ENCODE peak calls at places on chromosome 22, in five cellular contexts. J, B, Q, U and D are unnamed samples.
A peak's percentile ranks its signal among the peaks of the same experiment; 100 is the strongest.

GRCh38 chr22:28983788-28984441 is 77.7 kb downstream of the C22orf31 start:
- DNase-seq in J (no peak), B (no peak), Q (peak; percentile 74), U (no peak), D (no peak)

GRCh38 chr22:24772493-24773220 is 1.9 kb downstream of the PIWIL3 start:
- DNase-seq in J (no peak), B (peak; percentile 79), Q (peak; percentile 96), U (no peak), D (no peak)

GRCh38 chr22:41237036-41237706 is 3.6 kb downstream of the CHADL start:
- DNase-seq in J (no peak), B (peak; percentile 92), Q (no peak), U (no peak), D (no peak)

GRCh38 chr22:39434243-39434653 is 22.6 kb upstream of the MGAT3 start:
- DNase-seq in J (peak; percentile 52), B (no peak), Q (no peak), U (no peak), D (peak; percentile 67)

GRCh38 chr22:44698531-44699421 is 3.2 kb upstream of the PRR5 start:
- DNase-seq in J (no peak), B (peak; percentile 75), Q (peak; percentile 91), U (peak; percentile 87), D (no peak)

GRCh38 chr22:36238348-36239149 is 778 bp downstream of the APOL2 start:
- DNase-seq in J (no peak), B (peak; percentile 18), Q (no peak), U (no peak), D (no peak)

GRCh38 chr22:31346733-31347250 is 646 bp upstream of the PATZ1 start:
- DNase-seq in J (peak; percentile 61), B (peak; percentile 79), Q (peak; percentile 84), U (no peak), D (peak; percentile 75)

GRCh38 chr22:38756631-38757463 is 1.0 kb upstream of the SUN2 start:
- DNase-seq in J (no peak), B (no peak), Q (no peak), U (no peak), D (no peak)

GRCh38 chr22:37088108-37088605 is 21.4 kb downstream of the TMPRSS6 start:
- DNase-seq in J (no peak), B (no peak), Q (peak; percentile 29), U (no peak), D (no peak)

GRCh38 chr22:50342651-50343540 is at the start of gene PPP6R2:
- DNase-seq in J (peak; percentile 85), B (peak; percentile 78), Q (peak; percentile 79), U (no peak), D (peak; percentile 91)

GRCh38 chr22:48577691-48578090 is 1250.0 kb downstream of the BRD1 start:
- DNase-seq in J (no peak), B (no peak), Q (no peak), U (no peak), D (no peak)

GRCh38 chr22:39650996-39651782 is 80.6 kb downstream of the CACNA1I start:
- DNase-seq in J (no peak), B (no peak), Q (no peak), U (no peak), D (no peak)

GRCh38 chr22:32539631-32540449 is 65.2 kb downstream of the FBXO7 start:
- DNase-seq in J (no peak), B (no peak), Q (peak; percentile 82), U (no peak), D (no peak)

GRCh38 chr22:44363214-44363979 is 50.6 kb upstream of the SHISAL1 start:
- DNase-seq in J (peak; percentile 92), B (no peak), Q (no peak), U (peak; percentile 94), D (peak; percentile 95)

GRCh38 chr22:31148953-31149627 is 8.8 kb upstream of the PLA2G3 start:
- DNase-seq in J (peak; percentile 66), B (peak; percentile 91), Q (peak; percentile 89), U (peak; percentile 54), D (peak; percentile 75)

GRCh38 chr22:48209473-48210271 is 1447.2 kb downstream of the TBC1D22A start:
- DNase-seq in J (no peak), B (no peak), Q (no peak), U (no peak), D (no peak)

GRCh38 chr22:47011131-47011854 is 248.8 kb downstream of the TBC1D22A start:
- DNase-seq in J (no peak), B (no peak), Q (no peak), U (no peak), D (no peak)

GRCh38 chr22:40853961-40854360 is 2.5 kb downstream of the ST13 start:
- DNase-seq in J (no peak), B (no peak), Q (no peak), U (no peak), D (no peak)

GRCh38 chr22:19519041-19519926 is 4.9 kb downstream of the CLDN5 start:
- DNase-seq in J (no peak), B (no peak), Q (no peak), U (no peak), D (peak; percentile 27)

GRCh38 chr22:18078329-18079041 is 695 bp downstream of the PEX26 start:
- DNase-seq in J (no peak), B (peak; percentile 38), Q (peak; percentile 51), U (no peak), D (peak; percentile 57)

GRCh38 chr22:44648821-44649566 is 53.0 kb upstream of the PRR5 start:
- DNase-seq in J (no peak), B (no peak), Q (no peak), U (peak; percentile 90), D (peak; percentile 58)

GRCh38 chr22:28942801-28943500 is 59.6 kb downstream of the ZNRF3 start:
- DNase-seq in J (no peak), B (no peak), Q (peak; percentile 57), U (no peak), D (no peak)

GRCh38 chr22:21634844-21635243 is 2.3 kb downstream of the CCDC116 start:
- DNase-seq in J (no peak), B (no peak), Q (no peak), U (no peak), D (no peak)

GRCh38 chr22:44119669-44120313 is 60.9 kb upstream of the PARVG start:
- DNase-seq in J (no peak), B (no peak), Q (no peak), U (no peak), D (peak; percentile 27)

GRCh38 chr22:23608583-23608982 is 23.5 kb downstream of the DRICH1 start:
- DNase-seq in J (no peak), B (peak; percentile 67), Q (peak; percentile 63), U (no peak), D (no peak)

GRCh38 chr22:19892925-19893324 is 38.3 kb upstream of the GNB1L start:
- DNase-seq in J (no peak), B (no peak), Q (no peak), U (no peak), D (no peak)

GRCh38 chr22:27718186-27719032 is 83.1 kb downstream of the MN1 start:
- DNase-seq in J (peak; percentile 70), B (peak; percentile 42), Q (peak; percentile 86), U (peak; percentile 69), D (peak; percentile 80)

GRCh38 chr22:45504703-45505341 is 2.1 kb downstream of the FBLN1 start:
- DNase-seq in J (peak; percentile 73), B (no peak), Q (peak; percentile 79), U (no peak), D (peak; percentile 85)

GRCh38 chr22:44309137-44309536 is 3.6 kb downstream of the SHISAL1 start:
- DNase-seq in J (no peak), B (no peak), Q (no peak), U (peak; percentile 83), D (peak; percentile 57)

GRCh38 chr22:27327497-27327896 is 474.1 kb downstream of the MN1 start:
- DNase-seq in J (no peak), B (no peak), Q (no peak), U (no peak), D (no peak)

GRCh38 chr22:18021431-18021830 is 2.9 kb downstream of the MICAL3 start:
- DNase-seq in J (no peak), B (no peak), Q (no peak), U (no peak), D (no peak)

GRCh38 chr22:31789803-31790202 is 36.0 kb downstream of the DEPDC5 start:
- DNase-seq in J (no peak), B (no peak), Q (no peak), U (no peak), D (no peak)

GRCh38 chr22:21896951-21897513 is 29.6 kb upstream of the MAPK1 start:
- DNase-seq in J (no peak), B (no peak), Q (no peak), U (no peak), D (no peak)

GRCh38 chr22:42951093-42951710 is 63.7 kb downstream of the PACSIN2 start:
- DNase-seq in J (no peak), B (peak; percentile 38), Q (no peak), U (no peak), D (no peak)